ENCODE peak calls at places on chromosomes 4 and X, in nine cellular contexts. One of them, this sample, is unnamed.

GRCh38 chrX:133698298-133698697 is 283.0 kb upstream of the GPC4 start:
- DNase-seq in IMR-90: peak
- DNase-seq in CD8-positive, alpha-beta T cell: no peak
- DNase-seq in cardiac muscle cell: peak
- DNase-seq in BJ: no peak
- DNase-seq in astrocyte of the spinal cord: peak
- DNase-seq in GM13976: no peak
- DNase-seq in retinal pigment epithelial cell: no peak
- DNase-seq in OCI-LY7: no peak
- DNase-seq in this sample: no peak

GRCh38 chrX:69033936-69034335 is 131.3 kb downstream of the PJA1 start:
- DNase-seq in IMR-90: no peak
- DNase-seq in CD8-positive, alpha-beta T cell: no peak
- DNase-seq in cardiac muscle cell: no peak
- DNase-seq in BJ: no peak
- DNase-seq in astrocyte of the spinal cord: no peak
- DNase-seq in GM13976: peak
- DNase-seq in retinal pigment epithelial cell: no peak
- DNase-seq in OCI-LY7: no peak
- DNase-seq in this sample: no peak

GRCh38 chrX:54473993-54474859 is 21.8 kb downstream of the FGD1 start:
- DNase-seq in IMR-90: no peak
- DNase-seq in CD8-positive, alpha-beta T cell: no peak
- DNase-seq in cardiac muscle cell: no peak
- DNase-seq in BJ: no peak
- DNase-seq in astrocyte of the spinal cord: no peak
- DNase-seq in GM13976: no peak
- DNase-seq in retinal pigment epithelial cell: no peak
- DNase-seq in OCI-LY7: no peak
- DNase-seq in this sample: no peak

GRCh38 chrX:39907964-39908616 is 189.7 kb downstream of the BCOR start:
- DNase-seq in IMR-90: peak
- DNase-seq in CD8-positive, alpha-beta T cell: no peak
- DNase-seq in cardiac muscle cell: peak
- DNase-seq in BJ: peak
- DNase-seq in astrocyte of the spinal cord: peak
- DNase-seq in GM13976: no peak
- DNase-seq in retinal pigment epithelial cell: peak
- DNase-seq in OCI-LY7: no peak
- DNase-seq in this sample: no peak

GRCh38 chr4:121551881-121552280 is 144.9 kb downstream of the ANXA5 start:
- DNase-seq in IMR-90: no peak
- DNase-seq in CD8-positive, alpha-beta T cell: no peak
- DNase-seq in cardiac muscle cell: peak
- DNase-seq in BJ: no peak
- DNase-seq in astrocyte of the spinal cord: no peak
- DNase-seq in GM13976: no peak
- DNase-seq in retinal pigment epithelial cell: no peak
- DNase-seq in OCI-LY7: no peak
- DNase-seq in this sample: no peak

GRCh38 chr4:3070709-3071500 is 3.4 kb downstream of the HTT-AS start:
- DNase-seq in IMR-90: peak
- DNase-seq in CD8-positive, alpha-beta T cell: no peak
- DNase-seq in cardiac muscle cell: no peak
- DNase-seq in BJ: no peak
- DNase-seq in astrocyte of the spinal cord: no peak
- DNase-seq in GM13976: no peak
- DNase-seq in retinal pigment epithelial cell: no peak
- DNase-seq in OCI-LY7: no peak
- DNase-seq in this sample: no peak

GRCh38 chr4:8820178-8821102 is 51.2 kb downstream of the HMX1 start:
- DNase-seq in IMR-90: no peak
- DNase-seq in CD8-positive, alpha-beta T cell: no peak
- DNase-seq in cardiac muscle cell: no peak
- DNase-seq in BJ: no peak
- DNase-seq in astrocyte of the spinal cord: no peak
- DNase-seq in GM13976: peak
- DNase-seq in retinal pigment epithelial cell: no peak
- DNase-seq in OCI-LY7: no peak
- DNase-seq in this sample: no peak

GRCh38 chrX:40197071-40197470 is 99.3 kb upstream of the BCOR start:
- DNase-seq in IMR-90: no peak
- DNase-seq in CD8-positive, alpha-beta T cell: no peak
- DNase-seq in cardiac muscle cell: no peak
- DNase-seq in BJ: no peak
- DNase-seq in astrocyte of the spinal cord: no peak
- DNase-seq in GM13976: no peak
- DNase-seq in retinal pigment epithelial cell: no peak
- DNase-seq in OCI-LY7: no peak
- DNase-seq in this sample: no peak

GRCh38 chrX:71659959-71660358 is 7.4 kb upstream of the LOC101059915 start:
- DNase-seq in IMR-90: no peak
- DNase-seq in CD8-positive, alpha-beta T cell: no peak
- DNase-seq in cardiac muscle cell: no peak
- DNase-seq in BJ: no peak
- DNase-seq in astrocyte of the spinal cord: no peak
- DNase-seq in GM13976: no peak
- DNase-seq in retinal pigment epithelial cell: no peak
- DNase-seq in OCI-LY7: no peak
- DNase-seq in this sample: no peak

DNA sequence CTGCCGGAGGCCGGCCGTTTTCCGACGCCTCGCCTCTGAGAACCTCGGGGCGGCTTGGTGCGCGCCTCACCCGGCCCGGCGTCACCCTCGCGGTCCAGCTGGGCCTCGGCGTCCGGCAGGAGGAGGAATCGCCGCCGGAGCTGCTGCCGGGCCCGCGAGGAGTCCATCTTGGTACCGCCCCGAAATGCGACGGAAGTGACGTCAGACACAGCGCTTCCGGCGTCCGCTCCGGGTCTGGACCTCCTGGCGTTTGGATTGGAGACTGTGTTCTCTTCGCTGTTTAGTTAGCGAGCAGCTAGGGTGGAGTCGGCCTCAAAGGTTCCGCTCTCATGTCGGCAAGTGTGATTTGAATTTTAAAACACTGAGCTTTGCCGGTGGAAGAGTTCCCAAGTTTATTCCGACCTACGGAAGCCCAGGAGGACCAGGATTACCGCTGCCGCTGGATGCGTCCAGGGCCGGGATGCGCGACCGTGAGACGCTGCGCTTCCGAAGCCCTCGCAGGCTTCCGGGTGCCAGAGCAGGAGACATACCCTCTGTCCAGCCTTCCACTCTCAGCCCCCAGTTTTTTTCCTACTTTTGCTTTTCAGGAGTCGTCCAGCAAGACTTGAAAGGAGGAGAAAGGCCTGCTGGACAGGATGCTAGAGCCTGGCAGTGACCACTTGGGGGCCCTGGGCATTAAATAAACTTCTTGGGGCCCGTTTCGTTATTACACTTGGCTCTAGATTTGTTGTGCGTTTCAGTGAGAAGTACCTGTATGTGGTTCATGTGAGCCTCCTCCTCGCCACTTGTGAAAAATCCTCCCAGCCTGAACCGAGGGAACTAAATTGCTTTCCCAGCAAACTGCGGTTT is at the start of gene TMEM128:
- DNase-seq in IMR-90: peak
- DNase-seq in CD8-positive, alpha-beta T cell: peak
- DNase-seq in cardiac muscle cell: peak
- DNase-seq in BJ: peak
- DNase-seq in astrocyte of the spinal cord: peak
- DNase-seq in GM13976: peak
- DNase-seq in retinal pigment epithelial cell: peak
- DNase-seq in OCI-LY7: peak
- DNase-seq in this sample: peak
- TF ChIP-seq CTCF in IMR-90: peak
- TF ChIP-seq CTCF in CD8-positive, alpha-beta T cell: no peak
- TF ChIP-seq CTCF in cardiac muscle cell: peak
- TF ChIP-seq CTCF in BJ: peak
- TF ChIP-seq CTCF in astrocyte of the spinal cord: peak
- TF ChIP-seq CTCF in GM13976: no peak
- TF ChIP-seq CTCF in retinal pigment epithelial cell: peak
- TF ChIP-seq CTCF in OCI-LY7: peak
- TF ChIP-seq CTCF in this sample: no peak

DNA sequence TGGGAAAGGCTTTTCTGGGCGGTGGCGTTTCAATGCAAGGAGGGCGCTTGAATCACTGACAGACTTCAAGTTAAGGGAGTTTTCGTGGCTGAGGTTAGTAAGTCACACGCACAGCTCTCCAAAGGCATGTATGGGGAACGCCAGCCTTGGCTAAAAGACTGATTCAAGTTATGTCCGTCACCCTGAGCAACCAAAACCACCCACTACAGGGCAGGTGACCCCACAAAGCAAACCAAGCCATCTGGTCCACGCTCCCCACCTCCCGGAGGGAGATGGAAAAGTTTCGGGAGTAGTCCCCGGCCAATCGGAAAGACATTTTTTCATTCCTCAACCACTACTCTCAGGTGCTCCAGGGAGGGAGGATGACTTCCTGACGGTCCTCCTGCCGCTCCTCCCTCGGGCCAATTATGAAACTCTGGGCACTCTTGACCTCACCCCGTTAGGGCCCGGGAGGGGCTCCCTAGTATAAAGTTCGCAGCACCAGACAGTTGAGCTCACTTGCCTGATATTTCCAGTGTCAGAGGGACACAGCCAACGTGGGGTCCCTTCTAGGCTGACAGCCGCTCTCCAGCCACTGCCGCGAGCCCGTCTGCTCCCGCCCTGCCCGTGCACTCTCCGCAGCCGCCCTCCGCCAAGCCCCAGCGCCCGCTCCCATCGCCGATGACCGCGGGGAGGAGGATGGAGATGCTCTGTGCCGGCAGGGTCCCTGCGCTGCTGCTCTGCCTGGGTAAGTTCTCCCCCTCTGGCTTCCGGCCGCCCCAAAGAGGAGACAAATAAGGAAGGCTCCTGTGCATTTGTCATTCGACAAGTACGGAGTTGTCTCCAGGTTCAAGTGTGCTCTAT is at the start of gene EREG:
- DNase-seq in IMR-90: peak
- DNase-seq in CD8-positive, alpha-beta T cell: peak
- DNase-seq in cardiac muscle cell: peak
- DNase-seq in BJ: peak
- DNase-seq in astrocyte of the spinal cord: peak
- DNase-seq in GM13976: peak
- DNase-seq in retinal pigment epithelial cell: no peak
- DNase-seq in OCI-LY7: no peak
- DNase-seq in this sample: peak
- TF ChIP-seq CTCF in IMR-90: no peak
- TF ChIP-seq CTCF in CD8-positive, alpha-beta T cell: no peak
- TF ChIP-seq CTCF in cardiac muscle cell: no peak
- TF ChIP-seq CTCF in BJ: no peak
- TF ChIP-seq CTCF in astrocyte of the spinal cord: no peak
- TF ChIP-seq CTCF in GM13976: no peak
- TF ChIP-seq CTCF in retinal pigment epithelial cell: no peak
- TF ChIP-seq CTCF in OCI-LY7: no peak
- TF ChIP-seq CTCF in this sample: no peak

GRCh38 chrX:131821945-131822622 is 201.0 kb upstream of the STK26 start:
- DNase-seq in IMR-90: peak
- DNase-seq in CD8-positive, alpha-beta T cell: peak
- DNase-seq in cardiac muscle cell: no peak
- DNase-seq in BJ: no peak
- DNase-seq in astrocyte of the spinal cord: peak
- DNase-seq in GM13976: no peak
- DNase-seq in retinal pigment epithelial cell: no peak
- DNase-seq in OCI-LY7: no peak
- DNase-seq in this sample: peak
- TF ChIP-seq CTCF in IMR-90: peak
- TF ChIP-seq CTCF in CD8-positive, alpha-beta T cell: no peak
- TF ChIP-seq CTCF in cardiac muscle cell: no peak
- TF ChIP-seq CTCF in BJ: no peak
- TF ChIP-seq CTCF in astrocyte of the spinal cord: no peak
- TF ChIP-seq CTCF in GM13976: no peak
- TF ChIP-seq CTCF in retinal pigment epithelial cell: peak
- TF ChIP-seq CTCF in OCI-LY7: no peak
- TF ChIP-seq CTCF in this sample: no peak

GRCh38 chr4:171181090-171181489 is 632.1 kb upstream of the GALNTL6 start:
- DNase-seq in IMR-90: no peak
- DNase-seq in CD8-positive, alpha-beta T cell: no peak
- DNase-seq in cardiac muscle cell: no peak
- DNase-seq in BJ: no peak
- DNase-seq in astrocyte of the spinal cord: no peak
- DNase-seq in GM13976: no peak
- DNase-seq in retinal pigment epithelial cell: no peak
- DNase-seq in OCI-LY7: no peak
- DNase-seq in this sample: no peak

DNA sequence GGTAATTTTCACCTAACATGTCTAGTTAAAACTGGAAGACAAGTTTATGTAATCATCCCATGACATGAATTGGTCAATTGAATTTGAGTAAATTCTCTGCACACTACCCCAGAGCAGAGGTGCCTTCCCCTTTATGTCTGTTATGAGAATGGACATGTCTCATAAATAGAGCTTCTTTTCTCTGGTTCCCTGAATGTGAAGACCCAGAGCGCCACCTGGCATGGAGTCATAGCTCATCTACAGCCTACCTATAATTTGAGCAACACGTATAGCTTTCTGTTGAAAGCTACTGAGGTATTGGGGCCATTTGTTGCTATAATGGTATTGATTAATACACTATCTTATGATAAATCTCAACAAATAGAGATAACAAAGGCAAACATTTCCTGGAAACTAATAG is 626.5 kb upstream of the GALNTL6 start:
- DNase-seq in IMR-90: no peak
- DNase-seq in CD8-positive, alpha-beta T cell: no peak
- DNase-seq in cardiac muscle cell: no peak
- DNase-seq in BJ: no peak
- DNase-seq in astrocyte of the spinal cord: no peak
- DNase-seq in GM13976: no peak
- DNase-seq in retinal pigment epithelial cell: no peak
- DNase-seq in OCI-LY7: no peak
- DNase-seq in this sample: no peak
- TF ChIP-seq CTCF in IMR-90: no peak
- TF ChIP-seq CTCF in CD8-positive, alpha-beta T cell: no peak
- TF ChIP-seq CTCF in cardiac muscle cell: no peak
- TF ChIP-seq CTCF in BJ: no peak
- TF ChIP-seq CTCF in astrocyte of the spinal cord: no peak
- TF ChIP-seq CTCF in GM13976: no peak
- TF ChIP-seq CTCF in retinal pigment epithelial cell: no peak
- TF ChIP-seq CTCF in OCI-LY7: peak
- TF ChIP-seq CTCF in this sample: no peak